ENCODE peak calls at places on chromosomes 6 and 20, in four cellular contexts. Y is HCT116, S is chondrocyte, V is neural crest cell. J is an unnamed sample.

GRCh38 chr6:135212935-135213334 is 31.8 kb downstream of the MYB start:
- DNase-seq in Y (no peak), S (no peak), V (no peak), J (no peak)

GRCh38 chr6:35388023-35388422 is 45.7 kb downstream of the PPARD start:
- DNase-seq in Y (no peak), S (no peak), V (no peak), J (no peak)

GRCh38 chr6:113560908-113561307 is 296.2 kb upstream of the MARCKS start:
- DNase-seq in Y (peak; percentile 32), S (no peak), V (no peak), J (no peak)

GRCh38 chr6:129683606-129684322 is 26.2 kb downstream of the ARHGAP18 start:
- DNase-seq in Y (peak; percentile 87), S (no peak), V (no peak), J (no peak)

GRCh38 chr6:166554316-166554715 is 32.2 kb downstream of the RAMACL start:
- DNase-seq in Y (no peak), S (no peak), V (no peak), J (no peak)

GRCh38 chr20:21739161-21739560 is 33.7 kb downstream of the PAX1 start:
- DNase-seq in Y (no peak), S (no peak), V (no peak), J (no peak)

GRCh38 chr6:111553580-111553979 is 52.1 kb downstream of the TRAF3IP2 start:
- DNase-seq in Y (no peak), S (no peak), V (no peak), J (no peak)

GRCh38 chr6:3026811-3027626 is 27.3 kb downstream of the NQO2 start:
- DNase-seq in Y (no peak), S (no peak), V (no peak), J (no peak)

GRCh38 chr20:35341366-35342028 is 49.3 kb upstream of the FAM83C start:
- DNase-seq in Y (no peak), S (no peak), V (no peak), J (no peak)

GRCh38 chr20:59985864-59986263 is 27.6 kb downstream of the CDH26 start:
- DNase-seq in Y (no peak), S (no peak), V (no peak), J (peak; percentile 67)

GRCh38 chr6:139373928-139374356 is 506 bp downstream of the CITED2 start:
- DNase-seq in Y (no peak), S (no peak), V (no peak), J (no peak)

GRCh38 chr20:38315290-38315966 is 11.5 kb downstream of the BPI start:
- DNase-seq in Y (no peak), S (no peak), V (no peak), J (peak; percentile 88)

GRCh38 chr20:35145141-35145564 is 2.0 kb downstream of the EDEM2 start:
- DNase-seq in Y (peak; percentile 47), S (no peak), V (no peak), J (peak; percentile 80)

GRCh38 chr20:48983423-48984400 is 62.2 kb downstream of the ARFGEF2 start:
- DNase-seq in Y (no peak), S (no peak), V (no peak), J (no peak)

GRCh38 chr6:34343823-34344222 is 48.6 kb downstream of the NUDT3 start:
- DNase-seq in Y (no peak), S (no peak), V (no peak), J (no peak)

GRCh38 chr20:36919715-36920333 is 31.7 kb downstream of the SAMHD1 start:
- DNase-seq in Y (peak; percentile 49), S (no peak), V (peak; percentile 47), J (peak; percentile 68)

GRCh38 chr6:128028183-128028582 is 127.3 kb upstream of the THEMIS start:
- DNase-seq in Y (no peak), S (no peak), V (no peak), J (no peak)

GRCh38 chr6:5644523-5645183 is 362.1 kb downstream of the NRN1 start:
- DNase-seq in Y (no peak), S (no peak), V (no peak), J (no peak)

GRCh38 chr6:151690303-151690702 is 117.2 kb upstream of the ESR1 start:
- DNase-seq in Y (no peak), S (no peak), V (no peak), J (no peak)

GRCh38 chr6:11271637-11272036 is 39.2 kb upstream of the NEDD9 start:
- DNase-seq in Y (no peak), S (no peak), V (no peak), J (no peak)

GRCh38 chr6:21898107-21898796 is 304.7 kb downstream of the SOX4 start:
- DNase-seq in Y (no peak), S (no peak), V (no peak), J (no peak)

GRCh38 chr6:10558575-10558974 is 37.4 kb downstream of the GCNT2 start:
- DNase-seq in Y (no peak), S (no peak), V (no peak), J (no peak)

GRCh38 chr20:54115172-54115854 is 44.9 kb upstream of the BCAS1 start:
- DNase-seq in Y (no peak), S (no peak), V (no peak), J (no peak)

GRCh38 chr20:40564997-40565680 is 123.9 kb downstream of the MAFB start:
- DNase-seq in Y (peak; percentile 71), S (no peak), V (no peak), J (no peak)

GRCh38 chr20:1177680-1178079 is 7.1 kb downstream of the TMEM74B start:
- DNase-seq in Y (peak; percentile 21), S (no peak), V (no peak), J (peak; percentile 13)

GRCh38 chr6:152130441-152130840 is 323.0 kb downstream of the ESR1 start:
- DNase-seq in Y (no peak), S (no peak), V (no peak), J (no peak)

GRCh38 chr20:48919882-48920526 is 1.5 kb upstream of the ARFGEF2 start:
- DNase-seq in Y (no peak), S (no peak), V (no peak), J (no peak)

GRCh38 chr6:43014434-43014909 is 423 bp downstream of the KLHDC3 start:
- DNase-seq in Y (no peak), S (no peak), V (no peak), J (no peak)

GRCh38 chr6:101344885-101345284 is 48.6 kb upstream of the GRIK2 start:
- DNase-seq in Y (no peak), S (no peak), V (no peak), J (no peak)

GRCh38 chr6:47437592-47437991 is 40.0 kb upstream of the CD2AP start:
- DNase-seq in Y (no peak), S (no peak), V (no peak), J (no peak)

J was measured in NCI-H524.